ENCODE peak calls at places on chromosomes 3 and 15, in eight cellular contexts. P is GM23338, H is HCT116, C is upper lobe of left lung, Z is K562, N is Panc1, E is HepG2, B is GM12878. K is an unnamed sample.

GRCh38 chr3:124178531-124178930 is 186.6 kb upstream of the ROPN1 start:
- ATAC-seq in P (no peak), H (no peak), C (no peak), Z (no peak), N (no peak), E (no peak), B (no peak), K (no peak)

GRCh38 chr3:113514265-113514769 is 639 bp downstream of the SPICE1 start:
- ATAC-seq in P (peak; percentile 20), H (no peak), C (peak; percentile 11), Z (peak; percentile 25), N (no peak), E (peak; percentile 41), B (peak; percentile 9), K (peak; percentile 5)

GRCh38 chr3:12816521-12817340 is 20.3 kb downstream of the CAND2 start:
- ATAC-seq in P (no peak), H (no peak), C (no peak), Z (no peak), N (no peak), E (peak; percentile 10), B (no peak), K (no peak)

GRCh38 chr3:27900316-27900715 is 178.2 kb upstream of the EOMES start:
- ATAC-seq in P (no peak), H (no peak), C (no peak), Z (no peak), N (no peak), E (no peak), B (peak; percentile 38), K (no peak)

GRCh38 chr3:139477710-139478640 is 1.7 kb upstream of the RBP2 start:
- ATAC-seq in P (no peak), H (no peak), C (no peak), Z (no peak), N (no peak), E (peak; percentile 70), B (no peak), K (no peak)

GRCh38 chr3:56197259-56197965 is 270.9 kb downstream of the ERC2 start:
- ATAC-seq in P (no peak), H (no peak), C (peak; percentile 59), Z (no peak), N (no peak), E (no peak), B (no peak), K (peak; percentile 67)

GRCh38 chr3:52253314-52254260 is 8.0 kb downstream of the PPM1M start:
- ATAC-seq in P (no peak), H (no peak), C (peak; percentile 88), Z (peak; percentile 64), N (no peak), E (peak; percentile 22), B (peak; percentile 98), K (peak; percentile 66)

GRCh38 chr15:50814634-50815033 is 49.1 kb upstream of the SPPL2A start:
- ATAC-seq in P (no peak), H (no peak), C (no peak), Z (no peak), N (no peak), E (no peak), B (no peak), K (no peak)

GRCh38 chr15:93029613-93030429 is 59.2 kb downstream of the RGMA start:
- ATAC-seq in P (peak; percentile 23), H (peak; percentile 27), C (peak; percentile 25), Z (peak; percentile 2), N (peak; percentile 73), E (peak; percentile 70), B (peak; percentile 20), K (no peak)

GRCh38 chr3:11302444-11302843 is 30.2 kb downstream of the ATG7 start:
- ATAC-seq in P (no peak), H (no peak), C (no peak), Z (no peak), N (no peak), E (peak; percentile 75), B (no peak), K (no peak)

GRCh38 chr3:1699361-1699920 is 399.2 kb upstream of the CNTN4 start:
- ATAC-seq in P (no peak), H (no peak), C (no peak), Z (no peak), N (no peak), E (no peak), B (no peak), K (no peak)

GRCh38 chr15:56723787-56724186 is 9.5 kb downstream of the ZNF280D start:
- ATAC-seq in P (no peak), H (no peak), C (no peak), Z (peak; percentile 26), N (no peak), E (no peak), B (no peak), K (no peak)

GRCh38 chr15:70113304-70113700 is 15.6 kb upstream of the TLE3 start:
- ATAC-seq in P (no peak), H (no peak), C (peak; percentile 65), Z (no peak), N (no peak), E (no peak), B (peak; percentile 81), K (peak; percentile 23)

GRCh38 chr3:40939113-40940070 is 259.9 kb upstream of the CTNNB1 start:
- ATAC-seq in P (no peak), H (no peak), C (peak; percentile 87), Z (no peak), N (no peak), E (peak; percentile 60), B (no peak), K (peak; percentile 84)

GRCh38 chr15:41881925-41882688 is 11.7 kb downstream of the SPTBN5 start:
- ATAC-seq in P (peak; percentile 74), H (no peak), C (peak; percentile 30), Z (peak; percentile 75), N (no peak), E (no peak), B (no peak), K (peak; percentile 14)

GRCh38 chr3:55486101-55486856 is 827 bp downstream of the WNT5A start:
- ATAC-seq in P (peak; percentile 3), H (no peak), C (peak; percentile 34), Z (no peak), N (no peak), E (no peak), B (no peak), K (peak; percentile 31)

GRCh38 chr3:194687638-194688206 is 2.0 kb downstream of the FAM43A start:
- ATAC-seq in P (peak; percentile 59), H (no peak), C (peak; percentile 56), Z (no peak), N (peak; percentile 57), E (no peak), B (peak; percentile 72), K (peak; percentile 52)

GRCh38 chr15:60477991-60478632 is 830 bp downstream of the ICE2 start:
- ATAC-seq in P (peak; percentile 17), H (peak; percentile 6), C (no peak), Z (peak; percentile 23), N (peak; percentile 27), E (peak; percentile 46), B (peak; percentile 9), K (no peak)

GRCh38 chr3:14266361-14266760 is 87.7 kb downstream of the LSM3 start:
- ATAC-seq in P (no peak), H (no peak), C (peak; percentile 81), Z (no peak), N (no peak), E (no peak), B (no peak), K (no peak)

GRCh38 chr15:71379893-71380292 is 264.6 kb downstream of the THSD4 start:
- ATAC-seq in P (no peak), H (no peak), C (no peak), Z (no peak), N (no peak), E (no peak), B (no peak), K (no peak)

GRCh38 chr3:14598143-14598569 is 53.4 kb upstream of the CCDC174 start:
- ATAC-seq in P (peak; percentile 2), H (no peak), C (peak; percentile 29), Z (peak; percentile 80), N (no peak), E (no peak), B (peak; percentile 50), K (no peak)

GRCh38 chr3:69282191-69282590 is 103.7 kb downstream of the FRMD4B start:
- ATAC-seq in P (no peak), H (no peak), C (no peak), Z (no peak), N (no peak), E (no peak), B (peak; percentile 96), K (no peak)

GRCh38 chr3:127781411-127782001 is 40.8 kb downstream of the MGLL start:
- ATAC-seq in P (no peak), H (no peak), C (peak; percentile 44), Z (no peak), N (no peak), E (no peak), B (no peak), K (peak; percentile 50)

GRCh38 chr3:183253364-183253960 is 409 bp downstream of the B3GNT5 start:
- ATAC-seq in P (peak; percentile 15), H (peak; percentile 46), C (peak; percentile 90), Z (peak; percentile 65), N (peak; percentile 68), E (peak; percentile 70), B (peak; percentile 33), K (peak; percentile 84)
- TF ChIP-seq POLR2AphosphoS5 in P (no peak), H (no peak), C (peak; percentile 50), Z (peak; percentile 25), N (no peak), E (no peak), B (no peak), K (peak; percentile 59)

GRCh38 chr3:188209740-188210139 is 55.8 kb downstream of the LPP start:
- ATAC-seq in P (no peak), H (no peak), C (no peak), Z (no peak), N (no peak), E (no peak), B (no peak), K (no peak)

GRCh38 chr3:188208751-188209433 is 54.9 kb downstream of the LPP start:
- ATAC-seq in P (no peak), H (no peak), C (no peak), Z (no peak), N (no peak), E (no peak), B (no peak), K (no peak)

GRCh38 chr3:188214442-188214841 is 60.5 kb downstream of the LPP start:
- ATAC-seq in P (no peak), H (no peak), C (peak; percentile 57), Z (no peak), N (no peak), E (peak; percentile 34), B (no peak), K (no peak)

GRCh38 chr3:188211476-188211875 is 57.5 kb downstream of the LPP start:
- ATAC-seq in P (no peak), H (no peak), C (peak; percentile 28), Z (no peak), N (no peak), E (no peak), B (no peak), K (no peak)

GRCh38 chr3:188212308-188212969 is 58.5 kb downstream of the LPP start:
- ATAC-seq in P (peak; percentile 28), H (no peak), C (peak; percentile 32), Z (no peak), N (no peak), E (peak; percentile 60), B (no peak), K (peak; percentile 80)
- H3K36me3 ChIP-seq in P (no peaks in the 10 kb centered on the region), H (no peaks in the 10 kb centered on the region), C (no peaks in the 10 kb centered on the region), Z (no peaks in the 10 kb centered on the region), N (no peaks in the 10 kb centered on the region), E (peaks cover 14% of the 10 kb centered on the region), B (no peaks in the 10 kb centered on the region), K (no peaks in the 10 kb centered on the region)

GRCh38 chr15:25605171-25605570 is 166.3 kb upstream of the UBE3A start:
- ATAC-seq in P (no peak), H (no peak), C (no peak), Z (no peak), N (no peak), E (no peak), B (no peak), K (no peak)
- TF ChIP-seq POLR2AphosphoS5 in P (no peak), H (no peak), C (no peak), Z (no peak), N (no peak), E (no peak), B (no peak), K (no peak)

GRCh38 chr3:49719214-49719884 is at the start of gene AMIGO3:
- ATAC-seq in P (peak; percentile 58), H (peak; percentile 71), C (peak; percentile 85), Z (peak; percentile 8), N (peak; percentile 68), E (peak; percentile 9), B (peak; percentile 78), K (peak; percentile 81)
- H3K36me3 ChIP-seq in P (peaks cover 5% of the 10 kb centered on the region), H (peaks cover 24% of the 10 kb centered on the region), C (peaks cover 11% of the 10 kb centered on the region), Z (peaks cover 61% of the 10 kb centered on the region), N (peaks cover 3% of the 10 kb centered on the region), E (peaks cover 19% of the 10 kb centered on the region), B (peaks cover 9% of the 10 kb centered on the region), K (peaks cover 47% of the 10 kb centered on the region)

K was measured in gastroesophageal sphincter.